ENCODE peak calls at places on chromosomes 5 and 9, in six cellular contexts. One of them, this sample, is unnamed.

GRCh38 chr5:58317808-58318207 is 142.1 kb downstream of the PLK2 start:
- DNase-seq in H9: no peak
- DNase-seq in lower lobe of right lung: no peak
- DNase-seq in colonic mucosa: no peak
- DNase-seq in neural progenitor cell: no peak
- DNase-seq in heart right ventricle: no peak
- DNase-seq in this sample: no peak

GRCh38 chr9:128068656-128069221 is 707 bp downstream of the SLC25A25 start:
- DNase-seq in H9: no peak
- DNase-seq in lower lobe of right lung: no peak
- DNase-seq in colonic mucosa: no peak
- DNase-seq in neural progenitor cell: no peak
- DNase-seq in heart right ventricle: no peak
- DNase-seq in this sample: peak; percentile 71

GRCh38 chr9:90124961-90125360 is 517.7 kb downstream of the DIRAS2 start:
- DNase-seq in H9: no peak
- DNase-seq in lower lobe of right lung: no peak
- DNase-seq in colonic mucosa: no peak
- DNase-seq in neural progenitor cell: no peak
- DNase-seq in heart right ventricle: no peak
- DNase-seq in this sample: no peak

GRCh38 chr5:178839319-178839704 is 20.4 kb upstream of the ZNF354B start:
- DNase-seq in H9: peak; percentile 83
- DNase-seq in lower lobe of right lung: peak; percentile 77
- DNase-seq in colonic mucosa: peak; percentile 62
- DNase-seq in neural progenitor cell: peak; percentile 82
- DNase-seq in heart right ventricle: no peak
- DNase-seq in this sample: peak; percentile 87

GRCh38 chr9:120710110-120710981 is 3.9 kb downstream of the MEGF9 start:
- DNase-seq in H9: no peak
- DNase-seq in lower lobe of right lung: no peak
- DNase-seq in colonic mucosa: no peak
- DNase-seq in neural progenitor cell: peak; percentile 28
- DNase-seq in heart right ventricle: no peak
- DNase-seq in this sample: no peak

GRCh38 chr5:17439956-17440355 is 58.1 kb upstream of the TAF11L2 start:
- DNase-seq in H9: no peak
- DNase-seq in lower lobe of right lung: no peak
- DNase-seq in colonic mucosa: no peak
- DNase-seq in neural progenitor cell: no peak
- DNase-seq in heart right ventricle: no peak
- DNase-seq in this sample: no peak

GRCh38 chr5:455806-456205 is 12.8 kb downstream of the EXOC3 start:
- DNase-seq in H9: peak; percentile 3
- DNase-seq in lower lobe of right lung: no peak
- DNase-seq in colonic mucosa: no peak
- DNase-seq in neural progenitor cell: no peak
- DNase-seq in heart right ventricle: peak; percentile 0
- DNase-seq in this sample: no peak

GRCh38 chr5:117463836-117464235 is 889.2 kb upstream of the SEMA6A start:
- DNase-seq in H9: no peak
- DNase-seq in lower lobe of right lung: no peak
- DNase-seq in colonic mucosa: no peak
- DNase-seq in neural progenitor cell: no peak
- DNase-seq in heart right ventricle: no peak
- DNase-seq in this sample: no peak

GRCh38 chr5:90479611-90480385 is 5.1 kb downstream of the POLR3G start:
- DNase-seq in H9: no peak
- DNase-seq in lower lobe of right lung: no peak
- DNase-seq in colonic mucosa: no peak
- DNase-seq in neural progenitor cell: no peak
- DNase-seq in heart right ventricle: no peak
- DNase-seq in this sample: no peak

GRCh38 chr9:114378016-114378415 is 9.8 kb downstream of the AKNA start:
- DNase-seq in H9: no peak
- DNase-seq in lower lobe of right lung: no peak
- DNase-seq in colonic mucosa: no peak
- DNase-seq in neural progenitor cell: no peak
- DNase-seq in heart right ventricle: no peak
- DNase-seq in this sample: no peak

GRCh38 chr5:20606006-20606405 is 618.0 kb upstream of the CDH18 start:
- DNase-seq in H9: no peak
- DNase-seq in lower lobe of right lung: no peak
- DNase-seq in colonic mucosa: no peak
- DNase-seq in neural progenitor cell: no peak
- DNase-seq in heart right ventricle: no peak
- DNase-seq in this sample: no peak

GRCh38 chr9:122261469-122261881 is 3.2 kb downstream of the RBM18 start:
- DNase-seq in H9: no peak
- DNase-seq in lower lobe of right lung: peak; percentile 70
- DNase-seq in colonic mucosa: peak; percentile 87
- DNase-seq in neural progenitor cell: no peak
- DNase-seq in heart right ventricle: peak; percentile 61
- DNase-seq in this sample: peak; percentile 69

GRCh38 chr9:137236238-137236935 is 4.7 kb upstream of the TUBB4B start:
- DNase-seq in H9: peak; percentile 89
- DNase-seq in lower lobe of right lung: peak; percentile 93
- DNase-seq in colonic mucosa: peak; percentile 93
- DNase-seq in neural progenitor cell: peak; percentile 93
- DNase-seq in heart right ventricle: peak; percentile 88
- DNase-seq in this sample: peak; percentile 94

GRCh38 chr9:137236936-137237421 is 4.1 kb upstream of the TUBB4B start:
- DNase-seq in H9: no peak
- DNase-seq in lower lobe of right lung: no peak
- DNase-seq in colonic mucosa: no peak
- DNase-seq in neural progenitor cell: peak; percentile 39
- DNase-seq in heart right ventricle: no peak
- DNase-seq in this sample: no peak

GRCh38 chr9:137234758-137235423 is 4.2 kb downstream of the SLC34A3 start:
- DNase-seq in H9: no peak
- DNase-seq in lower lobe of right lung: no peak
- DNase-seq in colonic mucosa: no peak
- DNase-seq in neural progenitor cell: no peak
- DNase-seq in heart right ventricle: no peak
- DNase-seq in this sample: no peak

GRCh38 chr9:137234055-137234697 is 3.5 kb downstream of the SLC34A3 start:
- DNase-seq in H9: no peak
- DNase-seq in lower lobe of right lung: no peak
- DNase-seq in colonic mucosa: no peak
- DNase-seq in neural progenitor cell: no peak
- DNase-seq in heart right ventricle: no peak
- DNase-seq in this sample: no peak

GRCh38 chr9:137235424-137236237 is 4.9 kb downstream of the SLC34A3 start:
- DNase-seq in H9: peak; percentile 68
- DNase-seq in lower lobe of right lung: no peak
- DNase-seq in colonic mucosa: no peak
- DNase-seq in neural progenitor cell: no peak
- DNase-seq in heart right ventricle: no peak
- DNase-seq in this sample: no peak
- H3K4me1 ChIP-seq in H9: peaks cover 3% of the 10 kb centered on the region
- H3K4me1 ChIP-seq in lower lobe of right lung: peaks cover 37% of the 10 kb centered on the region
- H3K4me1 ChIP-seq in colonic mucosa: peaks cover 23% of the 10 kb centered on the region
- H3K4me1 ChIP-seq in neural progenitor cell: peaks cover 8% of the 10 kb centered on the region
- H3K4me1 ChIP-seq in heart right ventricle: peaks cover 32% of the 10 kb centered on the region
- H3K4me1 ChIP-seq in this sample: peaks cover 24% of the 10 kb centered on the region

GRCh38 chr5:9090381-9091026 is 455.4 kb downstream of the SEMA5A start:
- DNase-seq in H9: no peak
- DNase-seq in lower lobe of right lung: no peak
- DNase-seq in colonic mucosa: no peak
- DNase-seq in neural progenitor cell: no peak
- DNase-seq in heart right ventricle: no peak
- DNase-seq in this sample: no peak
- H3K9me3 ChIP-seq in H9: no peaks in the 10 kb centered on the region
- H3K9me3 ChIP-seq in lower lobe of right lung: no peaks in the 10 kb centered on the region
- H3K9me3 ChIP-seq in colonic mucosa: no peaks in the 10 kb centered on the region
- H3K9me3 ChIP-seq in neural progenitor cell: no peaks in the 10 kb centered on the region
- H3K9me3 ChIP-seq in heart right ventricle: no peaks in the 10 kb centered on the region
- H3K9me3 ChIP-seq in this sample: no peaks in the 10 kb centered on the region

GRCh38 chr5:95709967-95710650 is 21.0 kb upstream of the RHOBTB3 start:
- DNase-seq in H9: peak; percentile 80
- DNase-seq in lower lobe of right lung: no peak
- DNase-seq in colonic mucosa: no peak
- DNase-seq in neural progenitor cell: peak; percentile 56
- DNase-seq in heart right ventricle: peak; percentile 40
- DNase-seq in this sample: no peak
- H3K27ac ChIP-seq in H9: no peak overlapping the region
- H3K27ac ChIP-seq in lower lobe of right lung: no peak overlapping the region
- H3K27ac ChIP-seq in colonic mucosa: no peak overlapping the region
- H3K27ac ChIP-seq in neural progenitor cell: no peak overlapping the region
- H3K27ac ChIP-seq in heart right ventricle: peak overlapping the region; percentile 62
- H3K27ac ChIP-seq in this sample: no peak overlapping the region

GRCh38 chr5:126808619-126809018 is 31.7 kb downstream of the LMNB1 start:
- DNase-seq in H9: no peak
- DNase-seq in lower lobe of right lung: no peak
- DNase-seq in colonic mucosa: no peak
- DNase-seq in neural progenitor cell: peak; percentile 24
- DNase-seq in heart right ventricle: no peak
- DNase-seq in this sample: no peak

GRCh38 chr5:126810983-126811382 is 34.0 kb downstream of the LMNB1 start:
- DNase-seq in H9: no peak
- DNase-seq in lower lobe of right lung: no peak
- DNase-seq in colonic mucosa: no peak
- DNase-seq in neural progenitor cell: no peak
- DNase-seq in heart right ventricle: no peak
- DNase-seq in this sample: no peak

GRCh38 chr5:126812199-126812570 is 35.2 kb downstream of the LMNB1 start:
- DNase-seq in H9: no peak
- DNase-seq in lower lobe of right lung: no peak
- DNase-seq in colonic mucosa: no peak
- DNase-seq in neural progenitor cell: no peak
- DNase-seq in heart right ventricle: no peak
- DNase-seq in this sample: no peak

GRCh38 chr5:126809932-126810331 is 33.0 kb downstream of the LMNB1 start:
- DNase-seq in H9: no peak
- DNase-seq in lower lobe of right lung: no peak
- DNase-seq in colonic mucosa: no peak
- DNase-seq in neural progenitor cell: no peak
- DNase-seq in heart right ventricle: no peak
- DNase-seq in this sample: no peak

DNA sequence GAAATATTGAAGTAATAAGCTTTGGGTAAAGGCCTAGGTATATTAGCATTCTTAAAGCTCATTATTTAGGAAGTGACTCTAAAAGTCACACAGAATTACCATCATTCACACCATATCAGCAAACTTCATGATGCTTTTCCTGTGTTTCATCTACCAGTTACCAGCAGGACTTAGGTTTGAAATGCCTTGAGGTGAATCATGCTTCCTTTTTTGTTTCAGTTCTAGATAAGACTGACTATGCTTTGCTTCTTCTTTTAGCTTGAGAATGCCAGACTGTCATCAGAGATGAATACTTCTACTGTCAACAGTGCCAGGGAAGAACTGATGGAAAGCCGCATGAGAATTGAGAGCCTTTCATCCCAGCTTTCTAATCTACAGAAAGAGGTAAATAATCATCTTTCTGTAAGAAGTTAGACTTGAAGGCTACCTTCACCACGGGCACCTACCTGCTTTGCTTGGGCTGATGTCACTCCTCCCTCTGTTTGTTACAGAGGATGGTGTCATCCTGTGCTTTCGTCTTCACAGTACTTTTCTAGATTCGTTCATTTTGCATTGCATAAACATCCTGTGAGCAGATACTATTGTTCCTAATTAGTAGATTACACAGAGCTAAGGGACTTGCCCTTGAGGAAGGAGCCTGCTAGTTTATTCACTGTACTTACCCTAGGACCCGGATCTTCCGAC is 34.7 kb downstream of the LMNB1 start:
- DNase-seq in H9: no peak
- DNase-seq in lower lobe of right lung: no peak
- DNase-seq in colonic mucosa: no peak
- DNase-seq in neural progenitor cell: no peak
- DNase-seq in heart right ventricle: no peak
- DNase-seq in this sample: no peak
- H3K4me1 ChIP-seq in H9: no peaks in the 10 kb centered on the region
- H3K4me1 ChIP-seq in lower lobe of right lung: peaks cover 15% of the 10 kb centered on the region
- H3K4me1 ChIP-seq in colonic mucosa: no peaks in the 10 kb centered on the region
- H3K4me1 ChIP-seq in neural progenitor cell: no peaks in the 10 kb centered on the region
- H3K4me1 ChIP-seq in heart right ventricle: peaks cover 5% of the 10 kb centered on the region
- H3K4me1 ChIP-seq in this sample: no peaks in the 10 kb centered on the region

GRCh38 chr5:66976108-66976507 is 220.5 kb downstream of the CD180 start:
- DNase-seq in H9: no peak
- DNase-seq in lower lobe of right lung: no peak
- DNase-seq in colonic mucosa: no peak
- DNase-seq in neural progenitor cell: no peak
- DNase-seq in heart right ventricle: no peak
- DNase-seq in this sample: no peak

GRCh38 chr5:66981266-66981665 is 215.3 kb downstream of the CD180 start:
- DNase-seq in H9: no peak
- DNase-seq in lower lobe of right lung: no peak
- DNase-seq in colonic mucosa: no peak
- DNase-seq in neural progenitor cell: no peak
- DNase-seq in heart right ventricle: no peak
- DNase-seq in this sample: no peak

GRCh38 chr5:66982514-66982913 is 214.1 kb downstream of the CD180 start:
- DNase-seq in H9: no peak
- DNase-seq in lower lobe of right lung: no peak
- DNase-seq in colonic mucosa: no peak
- DNase-seq in neural progenitor cell: no peak
- DNase-seq in heart right ventricle: no peak
- DNase-seq in this sample: no peak

GRCh38 chr5:66981705-66982387 is 214.8 kb downstream of the CD180 start:
- DNase-seq in H9: no peak
- DNase-seq in lower lobe of right lung: no peak
- DNase-seq in colonic mucosa: peak; percentile 48
- DNase-seq in neural progenitor cell: no peak
- DNase-seq in heart right ventricle: no peak
- DNase-seq in this sample: no peak

DNA sequence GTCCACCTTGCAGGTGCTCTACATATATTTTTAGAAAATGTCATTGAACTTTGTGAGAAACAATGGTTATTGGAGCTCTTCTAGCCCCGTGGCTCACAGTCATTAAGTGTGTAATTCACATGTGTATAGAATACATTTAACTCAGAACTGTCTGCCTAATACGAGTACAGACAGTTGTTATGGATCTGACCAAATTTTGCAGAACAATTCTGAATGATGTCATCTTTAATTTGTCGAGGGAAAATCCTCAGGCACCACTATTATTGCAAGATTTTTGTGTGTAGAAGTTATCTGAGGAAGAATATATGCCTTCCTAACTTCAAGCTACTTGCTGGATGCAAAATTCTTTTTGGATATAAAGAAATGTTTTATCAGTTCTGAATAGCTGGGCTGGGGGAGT is 216.9 kb downstream of the CD180 start:
- DNase-seq in H9: no peak
- DNase-seq in lower lobe of right lung: no peak
- DNase-seq in colonic mucosa: no peak
- DNase-seq in neural progenitor cell: no peak
- DNase-seq in heart right ventricle: no peak
- DNase-seq in this sample: no peak
- H3K9me3 ChIP-seq in H9: no peaks in the 10 kb centered on the region
- H3K9me3 ChIP-seq in lower lobe of right lung: no peaks in the 10 kb centered on the region
- H3K9me3 ChIP-seq in colonic mucosa: no peaks in the 10 kb centered on the region
- H3K9me3 ChIP-seq in neural progenitor cell: no peaks in the 10 kb centered on the region
- H3K9me3 ChIP-seq in heart right ventricle: no peaks in the 10 kb centered on the region
- H3K9me3 ChIP-seq in this sample: no peaks in the 10 kb centered on the region

This sample was measured in upper lobe of right lung.